ENCODE peak calls at places on chromosomes 7 and 10, in six cellular contexts. M, A, W, B, F and O are unnamed samples.

GRCh38 chr10:90417466-90418210 is 440.2 kb downstream of the HTR7 start:
- DNase-seq in F (no peak), A (no peak), M (no peak), B (no peak), W (no peak), O (no peak)

GRCh38 chr7:47635091-47636090 is 53.5 kb upstream of the TNS3 start:
- DNase-seq in A (peak), F (peak), B (peak), M (no peak), W (peak), O (no peak)

GRCh38 chr7:151736403-151736909 is 140.5 kb downstream of the PRKAG2 start:
- DNase-seq in F (peak), M (peak), W (peak), B (peak), A (no peak), O (peak)

GRCh38 chr7:25929448-25929847 is 222.6 kb upstream of the NFE2L3 start:
- DNase-seq in F (no peak), M (no peak), W (no peak), B (no peak), A (no peak), O (no peak)

GRCh38 chr7:117827861-117828260 is 45.4 kb downstream of the CTTNBP2 start:
- DNase-seq in B (no peak), M (peak), A (no peak), W (no peak), F (peak), O (no peak)

GRCh38 chr10:87991946-87992345 is 128.5 kb downstream of the PTEN start:
- DNase-seq in B (no peak), A (no peak), F (peak), W (no peak), M (peak), O (no peak)

GRCh38 chr10:132712291-132712690 is 73.7 kb downstream of the NKX6-2 start:
- DNase-seq in W (peak), F (no peak), M (no peak), A (no peak), B (no peak), O (no peak)

GRCh38 chr7:47150497-47151260 is 431.2 kb downstream of the TNS3 start:
- DNase-seq in M (no peak), F (no peak), A (no peak), W (no peak), B (no peak), O (no peak)

GRCh38 chr10:133130602-133131001 is 29.4 kb upstream of the KNDC1 start:
- DNase-seq in F (no peak), B (no peak), M (no peak), A (no peak), W (peak), O (no peak)

GRCh38 chr7:8131694-8132605 is 130.0 kb downstream of the ICA1 start:
- DNase-seq in F (no peak), A (no peak), B (no peak), W (no peak), M (no peak), O (no peak)

GRCh38 chr10:96440257-96441125 is 73.2 kb downstream of the TLL2 start:
- DNase-seq in A (no peak), B (no peak), M (peak), F (no peak), W (no peak), O (no peak)

GRCh38 chr10:101829561-101830315 is 11.5 kb upstream of the OGA start:
- DNase-seq in A (peak), M (no peak), W (peak), B (peak), F (no peak), O (peak)

GRCh38 chr10:117419921-117420320 is 44.7 kb upstream of the PDZD8 start:
- DNase-seq in F (no peak), B (no peak), W (no peak), M (peak), A (no peak), O (no peak)

DNA sequence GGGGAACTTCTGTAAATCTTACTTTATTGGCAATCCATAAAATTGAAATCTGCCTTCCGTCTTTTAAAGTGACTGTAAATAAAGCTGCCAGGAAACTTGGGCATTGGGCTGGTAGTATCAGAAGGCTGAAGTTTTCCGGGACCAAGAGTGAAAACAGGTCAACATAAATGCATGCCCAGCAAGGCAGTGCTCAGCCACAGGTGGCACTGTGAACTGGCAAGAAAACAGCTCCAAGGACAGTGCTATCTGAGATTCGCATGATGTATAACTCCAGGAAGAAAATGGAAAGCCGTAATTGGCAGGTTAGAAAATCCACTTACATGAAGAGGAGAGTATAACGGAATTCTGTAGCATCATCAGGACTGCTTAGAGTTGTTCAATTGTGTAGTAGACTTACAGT is 1.9 kb upstream of the INSYN2A start:
- DNase-seq in M (no peak), B (no peak), F (no peak), A (no peak), W (no peak), O (no peak)
- TF ChIP-seq CTCF in M (no peak), B (no peak), F (peak), A (no peak), W (no peak), O (no peak)

DNA sequence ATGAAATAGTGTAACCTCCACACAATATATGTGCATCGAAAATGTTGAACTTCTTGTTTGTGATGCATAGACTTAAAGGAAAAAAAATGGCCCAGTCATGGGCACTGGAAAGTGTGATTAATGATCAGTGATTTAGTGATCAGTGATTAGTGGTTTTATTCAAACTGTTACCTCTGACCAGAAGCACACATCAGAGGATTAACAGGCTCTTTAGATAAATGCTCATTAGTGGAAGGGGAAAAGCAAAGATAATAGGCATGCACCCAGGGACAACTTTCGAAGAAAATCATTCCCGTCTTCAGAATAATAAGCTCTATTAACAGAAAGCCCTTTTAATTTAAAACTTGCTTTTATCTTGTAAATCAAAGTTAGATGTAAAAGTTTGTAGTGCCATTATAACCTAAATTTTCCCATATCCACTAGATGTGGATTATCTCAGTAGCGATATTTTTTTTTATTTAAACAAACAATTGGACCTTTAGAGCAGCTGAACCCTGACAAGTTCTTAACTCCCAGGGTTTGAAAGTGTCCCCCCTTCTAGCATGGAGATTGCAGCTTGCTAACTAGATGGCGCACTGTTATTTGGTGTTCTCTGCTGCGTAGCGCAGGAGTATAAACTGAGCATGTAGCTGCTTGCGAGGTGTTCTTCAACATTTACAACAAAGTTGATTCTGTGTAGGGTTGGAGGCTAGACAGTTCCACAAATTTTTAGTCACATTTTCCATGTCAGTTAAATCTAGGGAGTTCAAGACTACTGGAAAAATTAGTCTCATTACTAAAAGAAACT is at the start of gene CREB5:
- DNase-seq in M (no peak), B (no peak), F (peak), A (no peak), W (no peak), O (no peak)
- TF ChIP-seq CTCF in M (peak), B (no peak), F (peak), A (no peak), W (no peak), O (no peak)

DNA sequence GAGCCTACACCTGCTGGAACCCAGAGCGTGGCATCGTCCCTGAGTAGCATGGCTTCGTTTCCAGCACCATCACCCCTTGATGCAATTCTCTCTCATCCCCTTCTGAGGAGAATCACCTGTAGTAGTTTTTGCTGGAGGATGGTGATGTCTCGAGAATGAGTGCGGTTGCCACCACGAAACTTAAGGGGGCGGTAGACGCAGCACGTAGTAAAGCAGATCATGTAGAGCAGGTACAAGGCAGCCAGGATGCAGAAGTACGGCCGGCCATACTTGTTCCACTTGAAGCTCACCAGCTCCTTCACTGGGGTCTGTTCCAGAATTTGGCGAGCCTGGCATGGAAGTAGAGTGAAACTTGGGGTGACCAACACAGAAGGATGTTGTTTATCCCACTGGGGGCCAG is 8.1 kb downstream of the TRPV5 start:
- DNase-seq in B (no peak), W (no peak), A (no peak), F (no peak), M (no peak), O (no peak)
- TF ChIP-seq CTCF in B (no peak), W (no peak), A (no peak), F (no peak), M (no peak), O (no peak)

GRCh38 chr10:129929343-129930297 is 34.5 kb downstream of the EBF3 start:
- DNase-seq in W (peak), F (no peak), M (no peak), B (no peak), A (no peak), O (no peak)
- TF ChIP-seq CTCF in W (no peak), F (no peak), M (no peak), B (no peak), A (no peak), O (no peak)

GRCh38 chr7:148515728-148516715 is 74.5 kb upstream of the C7orf33 start:
- DNase-seq in B (no peak), F (no peak), A (no peak), W (no peak), M (no peak), O (no peak)
- TF ChIP-seq CTCF in B (no peak), F (no peak), A (no peak), W (no peak), M (no peak), O (no peak)

GRCh38 chr10:45593938-45594275 is 78.7 kb downstream of the ZFAND4 start:
- DNase-seq in M (no peak), F (no peak), A (no peak), B (no peak), W (no peak), O (no peak)

GRCh38 chr10:45592926-45593325 is 79.6 kb downstream of the ZFAND4 start:
- DNase-seq in F (no peak), A (no peak), W (no peak), M (no peak), B (no peak), O (no peak)

GRCh38 chr10:45592432-45592831 is 80.1 kb downstream of the ZFAND4 start:
- DNase-seq in W (no peak), F (no peak), B (no peak), M (peak), A (no peak), O (no peak)

GRCh38 chr10:45596556-45596955 is 76.0 kb downstream of the ZFAND4 start:
- DNase-seq in W (no peak), M (no peak), B (no peak), F (no peak), A (no peak), O (no peak)

DNA sequence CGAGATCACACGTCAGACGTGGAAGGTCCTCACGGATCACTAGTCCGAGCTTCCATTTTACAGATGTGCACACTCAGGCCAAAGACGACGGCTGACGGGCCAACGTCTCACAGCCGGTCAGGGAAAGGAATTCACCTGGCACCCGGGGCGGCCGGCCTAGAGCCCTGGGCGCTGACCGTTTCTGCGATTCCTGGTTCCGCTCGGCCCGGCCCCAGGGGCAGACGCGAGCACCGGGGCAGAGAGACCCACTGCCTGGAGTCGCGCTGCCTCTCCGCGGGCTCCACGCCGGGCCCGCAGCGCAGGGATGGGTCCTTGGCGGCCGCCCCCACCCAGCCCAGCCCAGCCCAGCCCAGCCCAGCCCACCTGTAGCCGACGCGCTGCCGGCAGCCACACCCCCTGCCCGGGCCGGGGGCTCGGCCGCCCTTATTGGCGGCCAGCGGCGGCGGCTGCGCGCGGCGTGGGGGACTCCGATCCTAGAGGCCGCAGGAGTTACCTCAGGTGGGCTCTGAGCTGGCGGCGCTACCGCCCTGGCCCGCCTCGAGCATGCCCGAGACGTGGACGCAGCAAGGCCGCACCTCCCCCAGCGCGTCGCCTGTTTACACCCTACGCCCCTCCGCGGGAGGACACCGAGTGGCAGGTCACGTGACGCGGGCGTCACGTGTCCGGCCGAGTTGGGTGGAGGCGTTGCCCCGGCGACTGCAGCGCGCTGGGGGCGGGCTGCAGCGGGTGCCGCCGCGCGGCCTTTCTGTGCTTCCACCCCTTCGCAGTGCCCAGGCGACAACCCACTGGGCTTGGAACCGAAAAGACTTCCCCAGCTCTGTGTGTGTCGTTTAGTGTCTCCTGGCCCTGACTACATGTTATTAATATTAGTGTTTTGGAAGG is 78.1 kb downstream of the ZFAND4 start:
- DNase-seq in A (peak), W (peak), M (peak), F (peak), B (peak), O (peak)
- TF ChIP-seq CTCF in A (peak), W (no peak), M (no peak), F (no peak), B (no peak), O (no peak)

DNA sequence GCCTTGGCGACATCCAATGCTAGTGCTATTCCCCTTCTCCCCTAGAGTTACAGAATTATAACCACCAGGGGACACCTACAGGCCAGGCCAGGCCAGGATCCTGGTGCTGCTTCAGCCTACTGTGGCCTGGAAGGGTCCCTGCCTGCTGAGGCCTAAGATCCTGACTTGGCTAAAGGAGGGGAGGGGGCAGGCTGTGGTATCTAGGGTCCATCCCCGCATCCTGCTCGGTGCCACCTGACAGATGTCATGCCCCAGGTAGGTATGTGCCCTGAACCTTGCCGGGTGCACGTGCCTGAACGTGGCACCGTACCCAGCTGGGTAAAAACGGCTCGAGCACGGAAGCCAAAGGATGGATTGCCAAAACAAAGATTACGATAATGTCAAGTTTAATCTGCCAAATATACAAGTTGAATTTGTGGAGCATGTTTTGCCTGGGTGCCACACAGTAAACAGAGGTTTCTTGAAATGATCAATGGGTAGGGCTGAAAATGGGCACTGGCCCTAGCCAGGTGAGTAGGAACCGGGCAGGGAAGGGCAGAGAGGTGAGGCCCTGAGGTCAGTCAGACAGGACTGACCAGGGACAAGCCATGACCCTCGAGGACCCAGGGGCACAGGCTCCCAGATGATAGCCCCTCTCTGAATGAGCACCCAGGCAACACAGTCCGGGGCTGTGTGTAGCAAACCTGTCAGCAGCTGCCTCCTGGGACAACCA is 12.6 kb downstream of the PDAP1 start:
- DNase-seq in M (no peak), B (no peak), W (no peak), A (no peak), F (no peak), O (no peak)
- TF ChIP-seq CTCF in M (peak), B (no peak), W (no peak), A (no peak), F (no peak), O (no peak)

GRCh38 chr10:5376450-5376849 is 11.7 kb downstream of the UCN3 start:
- DNase-seq in W (no peak), F (no peak), M (no peak), B (no peak), A (no peak), O (no peak)
- TF ChIP-seq CTCF in W (no peak), F (no peak), M (no peak), B (no peak), A (no peak), O (no peak)